ENCODE peak calls at places on chromosomes 4 and X, in nine cellular contexts. D is myocyte, H is right lobe of liver, B is RWPE1, V is GM12865, G is NCI-H82, E is suprapubic skin, P is caudate nucleus, T is fibroblast of lung. X is an unnamed sample.

GRCh38 chr4:165720411-165721082 is 152.5 kb upstream of the TLL1 start:
- DNase-seq in G (no peak), P (no peak), T (no peak), H (no peak), B (no peak), D (peak; percentile 3), E (no peak), V (no peak), X (no peak)

GRCh38 chrX:154805696-154806091 is 409 bp upstream of the MPP1 start:
- DNase-seq in E (no peak), T (peak; percentile 32), D (no peak), H (no peak), P (no peak), G (no peak), B (no peak), V (no peak), X (peak; percentile 29)

GRCh38 chr4:156547439-156547838 is 424.2 kb downstream of the PDGFC start:
- DNase-seq in T (peak; percentile 98), B (peak; percentile 11), D (peak; percentile 65), P (no peak), V (no peak), H (no peak), G (no peak), E (no peak), X (peak; percentile 48)

GRCh38 chrX:13699183-13699826 is 10.4 kb downstream of the RAB9A start:
- DNase-seq in T (peak; percentile 47), E (no peak), B (peak; percentile 46), V (peak; percentile 49), H (no peak), G (no peak), D (peak; percentile 22), P (no peak), X (peak; percentile 48)

GRCh38 chr4:144903953-144904711 is 193.9 kb downstream of the ANAPC10 start:
- DNase-seq in B (no peak), D (peak; percentile 34), T (peak; percentile 69), G (peak; percentile 20), V (no peak), E (no peak), H (no peak), P (no peak), X (no peak)

GRCh38 chr4:109164011-109164410 is 138.4 kb downstream of the COL25A1 start:
- DNase-seq in T (peak; percentile 75), P (no peak), B (no peak), V (no peak), G (no peak), D (no peak), H (no peak), E (no peak), X (no peak)

GRCh38 chrX:16445166-16445752 is 204.7 kb upstream of the S100G start:
- DNase-seq in H (no peak), D (peak; percentile 47), G (peak; percentile 47), B (peak; percentile 28), V (peak; percentile 38), E (no peak), T (peak; percentile 33), P (no peak), X (no peak)

GRCh38 chrX:132957211-132958085 is 981 bp downstream of the HS6ST2 start:
- DNase-seq in H (peak; percentile 16), V (no peak), D (no peak), E (no peak), T (peak; percentile 15), G (peak; percentile 55), B (peak; percentile 8), P (no peak), X (no peak)

GRCh38 chrX:2538016-2538415 is 37.2 kb upstream of the DHRSX start:
- DNase-seq in G (no peak), T (no peak), D (no peak), V (no peak), E (no peak), P (no peak), B (no peak), H (no peak), X (no peak)

GRCh38 chrX:30979271-30979670 is 90.2 kb upstream of the TAB3 start:
- DNase-seq in D (no peak), P (no peak), V (no peak), T (no peak), B (no peak), E (no peak), G (no peak), H (no peak), X (no peak)

GRCh38 chr4:140071806-140072205 is 82.2 kb downstream of the MAML3 start:
- DNase-seq in T (peak; percentile 98), B (no peak), P (no peak), H (no peak), D (peak; percentile 84), E (no peak), G (peak; percentile 29), V (peak; percentile 53), X (peak; percentile 55)

GRCh38 chr4:138751290-138751689 is 264.3 kb upstream of the NOCT start:
- DNase-seq in T (no peak), B (no peak), D (no peak), P (no peak), H (no peak), E (no peak), V (no peak), G (no peak), X (no peak)

GRCh38 chrX:110123331-110123782 is 120.4 kb downstream of the TMEM164 start:
- DNase-seq in D (no peak), P (no peak), G (no peak), T (no peak), B (no peak), V (no peak), E (no peak), H (no peak), X (no peak)

GRCh38 chr4:119097282-119097900 is 38.2 kb upstream of the MYOZ2 start:
- DNase-seq in G (no peak), T (no peak), V (peak; percentile 29), B (no peak), H (no peak), P (no peak), E (no peak), D (no peak), X (no peak)

GRCh38 chr4:182169987-182170386 is 73.2 kb upstream of the TENM3 start:
- DNase-seq in E (no peak), T (no peak), V (no peak), P (no peak), B (peak; percentile 30), H (no peak), D (no peak), G (no peak), X (no peak)

GRCh38 chrX:115058276-115058675 is 40.9 kb upstream of the IL13RA2 start:
- DNase-seq in P (no peak), H (no peak), V (no peak), D (no peak), T (peak; percentile 88), E (no peak), G (no peak), B (peak; percentile 3), X (peak; percentile 49)

GRCh38 chrX:114344756-114345155 is 239.1 kb upstream of the HTR2C start:
- DNase-seq in T (peak; percentile 18), V (peak; percentile 17), G (peak; percentile 88), P (no peak), H (no peak), E (no peak), B (peak; percentile 3), D (no peak), X (peak; percentile 11)

GRCh38 chr4:107654694-107655093 is 65.3 kb downstream of the PAPSS1 start:
- DNase-seq in T (peak; percentile 5), G (no peak), P (no peak), B (peak; percentile 0), E (no peak), H (no peak), V (no peak), D (no peak), X (no peak)

GRCh38 chr4:140642674-140643437 is 74.1 kb upstream of the UCP1 start:
- DNase-seq in P (no peak), G (no peak), B (no peak), T (no peak), V (no peak), D (no peak), E (no peak), H (no peak), X (no peak)

GRCh38 chrX:115021121-115021520 is 3.7 kb upstream of the IL13RA2 start:
- DNase-seq in T (no peak), V (no peak), E (no peak), H (no peak), G (no peak), B (no peak), P (no peak), D (no peak), X (no peak)

GRCh38 chr4:6356076-6356560 is 86.5 kb downstream of the WFS1 start:
- DNase-seq in D (no peak), H (no peak), B (no peak), E (no peak), T (no peak), V (no peak), P (no peak), G (no peak), X (no peak)

GRCh38 chr4:138178566-138178965 is 63.6 kb downstream of the SLC7A11 start:
- DNase-seq in E (no peak), V (no peak), D (no peak), P (no peak), T (peak; percentile 66), H (no peak), B (peak; percentile 5), G (no peak), X (no peak)

GRCh38 chr4:2545321-2546013 is 9.0 kb downstream of the FAM193A start:
- DNase-seq in H (no peak), D (no peak), P (no peak), V (no peak), E (no peak), T (no peak), G (no peak), B (no peak), X (no peak)

GRCh38 chr4:165359501-165359900 is 19.3 kb upstream of the CPE start:
- DNase-seq in G (no peak), H (no peak), V (no peak), E (no peak), D (peak; percentile 32), P (no peak), T (peak; percentile 48), B (peak; percentile 63), X (no peak)

GRCh38 chr4:186514271-186514950 is 41.0 kb downstream of the MTNR1A start:
- DNase-seq in D (no peak), E (no peak), H (no peak), B (no peak), V (no peak), T (no peak), G (no peak), P (no peak), X (no peak)

X was measured in AG08396.